ENCODE peak calls at places on chromosomes 1 and 21, in nine cellular contexts. N is HS-27A, M is AG04450, X is occipital lobe, F is substantia nigra, I is T-helper 1 cell, L is HFF-Myc, K is activated gamma-delta T cell, V is AG08395. G is an unnamed sample.

GRCh38 chr21:32301596-32301995 is 2.9 kb downstream of the MRAP start:
- DNase-seq in N (no peak), M (no peak), X (no peak), F (no peak), I (no peak), L (no peak), K (no peak), V (no peak), G (no peak)

GRCh38 chr1:225998560-225999226 is 450 bp downstream of the SDE2 start:
- DNase-seq in N (no peak), M (no peak), X (no peak), F (no peak), I (no peak), L (no peak), K (no peak), V (peak), G (no peak)

GRCh38 chr1:161738627-161739287 is 10.8 kb upstream of the DUSP12 start:
- DNase-seq in N (no peak), M (peak), X (no peak), F (no peak), I (peak), L (no peak), K (peak), V (peak), G (peak)

GRCh38 chr1:205301220-205301821 is 20.2 kb downstream of the NUAK2 start:
- DNase-seq in N (peak), M (peak), X (no peak), F (peak), I (no peak), L (peak), K (no peak), V (peak), G (peak)

GRCh38 chr21:15192243-15192642 is 127.4 kb upstream of the NRIP1 start:
- DNase-seq in N (no peak), M (no peak), X (no peak), F (no peak), I (no peak), L (no peak), K (no peak), V (no peak), G (no peak)

GRCh38 chr1:100722211-100722610 is 2.7 kb downstream of the VCAM1 start:
- DNase-seq in N (no peak), M (no peak), X (no peak), F (no peak), I (no peak), L (no peak), K (no peak), V (no peak), G (no peak)

GRCh38 chr1:110485725-110486124 is 33.2 kb downstream of the KCNA10 start:
- DNase-seq in N (no peak), M (no peak), X (no peak), F (no peak), I (no peak), L (no peak), K (no peak), V (no peak), G (no peak)

GRCh38 chr1:91736999-91737615 is 148.8 kb downstream of the TGFBR3 start:
- DNase-seq in N (peak), M (no peak), X (no peak), F (no peak), I (no peak), L (peak), K (no peak), V (peak), G (no peak)

GRCh38 chr21:23811802-23812201 is 1795.5 kb downstream of the MRPL39 start:
- DNase-seq in N (no peak), M (no peak), X (no peak), F (no peak), I (no peak), L (no peak), K (no peak), V (no peak), G (no peak)

GRCh38 chr21:26966978-26967913 is at the start of gene ADAMTS5:
- DNase-seq in N (peak), M (no peak), X (peak), F (no peak), I (no peak), L (no peak), K (no peak), V (peak), G (no peak)

G was measured in astrocyte of the cerebellum.